ENCODE peak calls at places on chromosomes 2 and 18, in six cellular contexts. One of them, this sample, is unnamed.

GRCh38 chr2:19474128-19474527 is 115.7 kb upstream of the OSR1 start:
- DNase-seq in K562: no peak
- DNase-seq in activated CD4-positive, alpha-beta T cell treated with anti-CD3 and anti-CD28 coated beads, Interleukin-2, amount 50 U/mL, for 4 hours: peak
- DNase-seq in COR-L47: no peak
- DNase-seq in GM23338: no peak
- DNase-seq in activated naive CD4-positive, alpha-beta T cell: no peak
- DNase-seq in this sample: peak

GRCh38 chr18:79624356-79624961 is 55.1 kb upstream of the CTDP1 start:
- DNase-seq in K562: no peak
- DNase-seq in activated CD4-positive, alpha-beta T cell treated with anti-CD3 and anti-CD28 coated beads, Interleukin-2, amount 50 U/mL, for 4 hours: no peak
- DNase-seq in COR-L47: no peak
- DNase-seq in GM23338: no peak
- DNase-seq in activated naive CD4-positive, alpha-beta T cell: no peak
- DNase-seq in this sample: no peak

GRCh38 chr2:205785507-205786222 is 103.4 kb downstream of the NRP2 start:
- DNase-seq in K562: no peak
- DNase-seq in activated CD4-positive, alpha-beta T cell treated with anti-CD3 and anti-CD28 coated beads, Interleukin-2, amount 50 U/mL, for 4 hours: no peak
- DNase-seq in COR-L47: no peak
- DNase-seq in GM23338: no peak
- DNase-seq in activated naive CD4-positive, alpha-beta T cell: no peak
- DNase-seq in this sample: no peak

GRCh38 chr2:128347701-128348504 is 29.2 kb upstream of the HS6ST1 start:
- DNase-seq in K562: no peak
- DNase-seq in activated CD4-positive, alpha-beta T cell treated with anti-CD3 and anti-CD28 coated beads, Interleukin-2, amount 50 U/mL, for 4 hours: no peak
- DNase-seq in COR-L47: peak
- DNase-seq in GM23338: no peak
- DNase-seq in activated naive CD4-positive, alpha-beta T cell: no peak
- DNase-seq in this sample: no peak

GRCh38 chr2:28088970-28089369 is 198.4 kb downstream of the BABAM2 start:
- DNase-seq in K562: no peak
- DNase-seq in activated CD4-positive, alpha-beta T cell treated with anti-CD3 and anti-CD28 coated beads, Interleukin-2, amount 50 U/mL, for 4 hours: no peak
- DNase-seq in COR-L47: no peak
- DNase-seq in GM23338: no peak
- DNase-seq in activated naive CD4-positive, alpha-beta T cell: no peak
- DNase-seq in this sample: no peak

GRCh38 chr2:15579641-15580040 is 12.0 kb upstream of the DDX1 start:
- DNase-seq in K562: no peak
- DNase-seq in activated CD4-positive, alpha-beta T cell treated with anti-CD3 and anti-CD28 coated beads, Interleukin-2, amount 50 U/mL, for 4 hours: no peak
- DNase-seq in COR-L47: no peak
- DNase-seq in GM23338: peak
- DNase-seq in activated naive CD4-positive, alpha-beta T cell: no peak
- DNase-seq in this sample: no peak

GRCh38 chr2:129794116-129794515 is 185.3 kb upstream of the RAB6C start:
- DNase-seq in K562: no peak
- DNase-seq in activated CD4-positive, alpha-beta T cell treated with anti-CD3 and anti-CD28 coated beads, Interleukin-2, amount 50 U/mL, for 4 hours: no peak
- DNase-seq in COR-L47: no peak
- DNase-seq in GM23338: no peak
- DNase-seq in activated naive CD4-positive, alpha-beta T cell: no peak
- DNase-seq in this sample: no peak

GRCh38 chr2:191740776-191741175 is 62.8 kb downstream of the NABP1 start:
- DNase-seq in K562: no peak
- DNase-seq in activated CD4-positive, alpha-beta T cell treated with anti-CD3 and anti-CD28 coated beads, Interleukin-2, amount 50 U/mL, for 4 hours: no peak
- DNase-seq in COR-L47: no peak
- DNase-seq in GM23338: no peak
- DNase-seq in activated naive CD4-positive, alpha-beta T cell: no peak
- DNase-seq in this sample: no peak

GRCh38 chr2:9158786-9159779 is 47.5 kb upstream of the ASAP2 start:
- DNase-seq in K562: no peak
- DNase-seq in activated CD4-positive, alpha-beta T cell treated with anti-CD3 and anti-CD28 coated beads, Interleukin-2, amount 50 U/mL, for 4 hours: no peak
- DNase-seq in COR-L47: no peak
- DNase-seq in GM23338: no peak
- DNase-seq in activated naive CD4-positive, alpha-beta T cell: no peak
- DNase-seq in this sample: no peak

GRCh38 chr2:70632966-70633365 is 79.3 kb upstream of the TGFA start:
- DNase-seq in K562: no peak
- DNase-seq in activated CD4-positive, alpha-beta T cell treated with anti-CD3 and anti-CD28 coated beads, Interleukin-2, amount 50 U/mL, for 4 hours: no peak
- DNase-seq in COR-L47: no peak
- DNase-seq in GM23338: no peak
- DNase-seq in activated naive CD4-positive, alpha-beta T cell: no peak
- DNase-seq in this sample: no peak

GRCh38 chr2:118635891-118636290 is 211.6 kb downstream of the EN1 start:
- DNase-seq in K562: no peak
- DNase-seq in activated CD4-positive, alpha-beta T cell treated with anti-CD3 and anti-CD28 coated beads, Interleukin-2, amount 50 U/mL, for 4 hours: no peak
- DNase-seq in COR-L47: no peak
- DNase-seq in GM23338: peak
- DNase-seq in activated naive CD4-positive, alpha-beta T cell: no peak
- DNase-seq in this sample: no peak

GRCh38 chr18:33826151-33826550 is 248.1 kb downstream of the ASXL3 start:
- DNase-seq in K562: no peak
- DNase-seq in activated CD4-positive, alpha-beta T cell treated with anti-CD3 and anti-CD28 coated beads, Interleukin-2, amount 50 U/mL, for 4 hours: no peak
- DNase-seq in COR-L47: no peak
- DNase-seq in GM23338: no peak
- DNase-seq in activated naive CD4-positive, alpha-beta T cell: no peak
- DNase-seq in this sample: no peak

GRCh38 chr2:109170645-109171044 is 41.6 kb downstream of the SH3RF3 start:
- DNase-seq in K562: no peak
- DNase-seq in activated CD4-positive, alpha-beta T cell treated with anti-CD3 and anti-CD28 coated beads, Interleukin-2, amount 50 U/mL, for 4 hours: no peak
- DNase-seq in COR-L47: no peak
- DNase-seq in GM23338: peak
- DNase-seq in activated naive CD4-positive, alpha-beta T cell: no peak
- DNase-seq in this sample: no peak